ENCODE peak calls at places on chromosomes 16 and 17, in seven cellular contexts. One of them, this sample, is unnamed.

GRCh38 chr16:11356573-11357331 is 11.5 kb downstream of the RMI2 start:
- DNase-seq in mesenchymal stem cell: peak; percentile 74
- DNase-seq in IMR-90: peak; percentile 61
- DNase-seq in H9: peak; percentile 76
- DNase-seq in neuronal stem cell: peak; percentile 51
- DNase-seq in mesendoderm: peak; percentile 84
- DNase-seq in trophoblast cell: peak; percentile 52
- DNase-seq in this sample: peak; percentile 36

GRCh38 chr16:24504467-24505345 is 34.7 kb upstream of the RBBP6 start:
- DNase-seq in mesenchymal stem cell: peak; percentile 67
- DNase-seq in IMR-90: peak; percentile 50
- DNase-seq in H9: peak; percentile 79
- DNase-seq in neuronal stem cell: peak; percentile 71
- DNase-seq in mesendoderm: peak; percentile 82
- DNase-seq in trophoblast cell: peak; percentile 57
- DNase-seq in this sample: peak; percentile 72

GRCh38 chr16:88993006-88993787 is 16.2 kb upstream of the CBFA2T3 start:
- DNase-seq in mesenchymal stem cell: no peak
- DNase-seq in IMR-90: no peak
- DNase-seq in H9: peak; percentile 52
- DNase-seq in neuronal stem cell: no peak
- DNase-seq in mesendoderm: peak; percentile 10
- DNase-seq in trophoblast cell: no peak
- DNase-seq in this sample: no peak

GRCh38 chr17:2828396-2829038 is 32.3 kb downstream of the RAP1GAP2 start:
- DNase-seq in mesenchymal stem cell: peak; percentile 31
- DNase-seq in IMR-90: peak; percentile 19
- DNase-seq in H9: peak; percentile 96
- DNase-seq in neuronal stem cell: peak; percentile 71
- DNase-seq in mesendoderm: peak; percentile 91
- DNase-seq in trophoblast cell: peak; percentile 67
- DNase-seq in this sample: peak; percentile 81

GRCh38 chr17:2241823-2242222 is 61.8 kb downstream of the SMG6 start:
- DNase-seq in mesenchymal stem cell: peak; percentile 72
- DNase-seq in IMR-90: peak; percentile 83
- DNase-seq in H9: no peak
- DNase-seq in neuronal stem cell: no peak
- DNase-seq in mesendoderm: no peak
- DNase-seq in trophoblast cell: no peak
- DNase-seq in this sample: no peak

GRCh38 chr16:4928227-4928626 is 8.7 kb downstream of the PPL start:
- DNase-seq in mesenchymal stem cell: no peak
- DNase-seq in IMR-90: no peak
- DNase-seq in H9: no peak
- DNase-seq in neuronal stem cell: no peak
- DNase-seq in mesendoderm: no peak
- DNase-seq in trophoblast cell: no peak
- DNase-seq in this sample: no peak

GRCh38 chr17:16925461-16926060 is 46.4 kb downstream of the TNFRSF13B start:
- DNase-seq in mesenchymal stem cell: no peak
- DNase-seq in IMR-90: no peak
- DNase-seq in H9: no peak
- DNase-seq in neuronal stem cell: no peak
- DNase-seq in mesendoderm: no peak
- DNase-seq in trophoblast cell: no peak
- DNase-seq in this sample: no peak

GRCh38 chr17:22692066-22692800 is 999.9 kb downstream of the KCNJ18 start:
- DNase-seq in mesenchymal stem cell: no peak
- DNase-seq in IMR-90: no peak
- DNase-seq in H9: no peak
- DNase-seq in neuronal stem cell: no peak
- DNase-seq in mesendoderm: no peak
- DNase-seq in trophoblast cell: no peak
- DNase-seq in this sample: no peak

GRCh38 chr16:69182730-69183416 is 4.1 kb upstream of the SNTB2 start:
- DNase-seq in mesenchymal stem cell: no peak
- DNase-seq in IMR-90: no peak
- DNase-seq in H9: no peak
- DNase-seq in neuronal stem cell: no peak
- DNase-seq in mesendoderm: no peak
- DNase-seq in trophoblast cell: no peak
- DNase-seq in this sample: no peak

DNA sequence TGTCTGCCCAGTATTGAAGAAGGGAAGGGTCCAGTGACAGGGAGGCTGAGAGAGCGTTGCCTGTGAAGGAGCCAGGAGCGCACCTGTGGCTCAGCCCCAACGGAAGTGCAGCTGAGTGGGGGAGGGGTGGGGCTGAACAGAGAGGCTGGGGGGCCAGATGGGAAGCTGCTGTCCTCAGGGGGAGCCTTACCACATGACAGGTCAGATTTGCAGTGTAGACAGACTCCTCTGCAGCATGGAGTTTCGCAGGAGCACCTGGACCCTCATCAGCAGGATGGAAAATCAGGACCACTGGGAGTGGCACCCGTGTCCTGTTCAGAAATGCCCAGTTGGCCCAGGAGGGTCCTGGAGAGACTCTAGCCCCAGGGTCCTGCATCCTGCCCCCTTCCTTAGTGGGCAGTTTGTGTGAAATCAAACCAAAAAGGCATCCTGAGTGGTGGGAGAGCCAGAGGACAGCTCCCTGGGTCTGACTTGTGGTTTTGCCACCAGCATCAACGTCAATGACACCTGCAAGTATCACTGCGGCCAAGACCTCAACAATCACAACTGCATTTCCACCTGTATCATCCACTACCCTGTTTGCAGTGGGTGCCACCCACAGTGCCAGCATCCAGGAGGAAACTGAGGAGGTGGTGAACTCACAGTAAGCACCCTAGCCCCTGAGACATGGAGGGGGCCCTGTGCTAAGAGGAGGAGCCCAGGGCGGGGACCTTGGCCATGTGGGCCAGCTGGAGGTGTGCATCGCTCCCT is 7.8 kb downstream of the CD300A start:
- DNase-seq in mesenchymal stem cell: no peak
- DNase-seq in IMR-90: no peak
- DNase-seq in H9: no peak
- DNase-seq in neuronal stem cell: no peak
- DNase-seq in mesendoderm: no peak
- DNase-seq in trophoblast cell: no peak
- DNase-seq in this sample: no peak
- H3K23ac ChIP-seq in mesenchymal stem cell: no peak overlapping the region
- H3K23ac ChIP-seq in IMR-90: no peak overlapping the region
- H3K23ac ChIP-seq in H9: no peak overlapping the region
- H3K23ac ChIP-seq in neuronal stem cell: no peak overlapping the region
- H3K23ac ChIP-seq in mesendoderm: no peak overlapping the region
- H3K23ac ChIP-seq in trophoblast cell: no peak overlapping the region
- H3K23ac ChIP-seq in this sample: no peak overlapping the region

GRCh38 chr17:32240745-32241144 is 24.9 kb upstream of the RHBDL3 start:
- DNase-seq in mesenchymal stem cell: peak; percentile 13
- DNase-seq in IMR-90: no peak
- DNase-seq in H9: peak; percentile 65
- DNase-seq in neuronal stem cell: no peak
- DNase-seq in mesendoderm: peak; percentile 62
- DNase-seq in trophoblast cell: no peak
- DNase-seq in this sample: no peak

GRCh38 chr17:32239457-32239856 is 26.2 kb upstream of the RHBDL3 start:
- DNase-seq in mesenchymal stem cell: no peak
- DNase-seq in IMR-90: no peak
- DNase-seq in H9: no peak
- DNase-seq in neuronal stem cell: no peak
- DNase-seq in mesendoderm: no peak
- DNase-seq in trophoblast cell: no peak
- DNase-seq in this sample: no peak

GRCh38 chr17:32243712-32244111 is 21.9 kb upstream of the RHBDL3 start:
- DNase-seq in mesenchymal stem cell: no peak
- DNase-seq in IMR-90: no peak
- DNase-seq in H9: no peak
- DNase-seq in neuronal stem cell: no peak
- DNase-seq in mesendoderm: no peak
- DNase-seq in trophoblast cell: no peak
- DNase-seq in this sample: no peak

DNA sequence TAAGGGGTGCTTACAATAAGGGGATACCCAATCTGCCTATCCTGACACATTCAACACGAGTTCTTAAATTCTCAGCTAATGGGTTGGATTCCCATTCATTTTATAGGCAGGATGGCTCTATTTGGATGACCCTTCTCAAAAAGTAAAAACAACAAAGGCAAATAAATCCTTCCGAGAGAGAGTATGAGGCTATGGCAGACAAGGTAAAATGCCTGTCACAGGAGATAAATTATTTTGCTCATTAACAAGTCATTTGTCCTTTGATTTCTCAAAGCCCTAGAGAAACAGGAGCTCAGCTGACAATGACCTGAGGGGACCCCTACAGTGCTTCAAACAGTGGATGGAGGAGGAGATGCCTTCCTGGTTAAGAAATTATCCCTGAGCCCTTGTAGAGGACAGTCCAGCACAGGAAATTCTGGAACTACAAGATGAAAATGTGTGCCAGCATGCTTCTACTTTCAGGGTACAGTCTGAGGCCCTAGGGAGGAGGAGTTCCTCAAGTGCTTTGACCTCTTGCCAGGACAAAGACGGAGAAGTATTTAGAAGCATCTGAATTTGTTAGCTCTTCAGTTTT is 24.0 kb upstream of the RHBDL3 start:
- DNase-seq in mesenchymal stem cell: no peak
- DNase-seq in IMR-90: no peak
- DNase-seq in H9: no peak
- DNase-seq in neuronal stem cell: no peak
- DNase-seq in mesendoderm: peak; percentile 43
- DNase-seq in trophoblast cell: no peak
- DNase-seq in this sample: no peak
- H3K23ac ChIP-seq in mesenchymal stem cell: no peak overlapping the region
- H3K23ac ChIP-seq in IMR-90: no peak overlapping the region
- H3K23ac ChIP-seq in H9: no peak overlapping the region
- H3K23ac ChIP-seq in neuronal stem cell: no peak overlapping the region
- H3K23ac ChIP-seq in mesendoderm: no peak overlapping the region
- H3K23ac ChIP-seq in trophoblast cell: no peak overlapping the region
- H3K23ac ChIP-seq in this sample: no peak overlapping the region

DNA sequence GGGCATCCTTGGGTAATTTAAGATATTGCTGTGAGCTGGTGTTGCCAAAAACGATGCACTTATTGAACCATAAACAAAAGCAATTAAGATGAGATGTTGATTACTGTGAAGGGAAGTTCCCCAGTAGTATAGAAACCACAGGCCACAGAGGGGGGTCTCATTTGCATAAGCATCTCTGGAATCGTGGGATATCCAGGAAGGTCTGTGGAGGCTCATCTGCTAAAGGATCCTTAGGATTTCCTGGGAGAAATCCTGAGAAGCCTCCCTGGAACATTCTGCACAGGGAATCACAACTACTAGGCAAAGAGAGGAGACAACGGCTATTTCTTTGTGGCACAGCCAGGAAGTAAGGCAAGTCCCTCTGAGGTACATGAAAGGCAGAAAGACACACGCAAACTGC is 591.5 kb upstream of the CDH11 start:
- DNase-seq in mesenchymal stem cell: no peak
- DNase-seq in IMR-90: no peak
- DNase-seq in H9: no peak
- DNase-seq in neuronal stem cell: no peak
- DNase-seq in mesendoderm: peak; percentile 84
- DNase-seq in trophoblast cell: no peak
- DNase-seq in this sample: no peak
- H3K23ac ChIP-seq in mesenchymal stem cell: no peak overlapping the region
- H3K23ac ChIP-seq in IMR-90: no peak overlapping the region
- H3K23ac ChIP-seq in H9: no peak overlapping the region
- H3K23ac ChIP-seq in neuronal stem cell: no peak overlapping the region
- H3K23ac ChIP-seq in mesendoderm: no peak overlapping the region
- H3K23ac ChIP-seq in trophoblast cell: no peak overlapping the region
- H3K23ac ChIP-seq in this sample: no peak overlapping the region

GRCh38 chr16:70687671-70688265 is 1.9 kb upstream of the MTSS2 start:
- DNase-seq in mesenchymal stem cell: no peak
- DNase-seq in IMR-90: no peak
- DNase-seq in H9: no peak
- DNase-seq in neuronal stem cell: no peak
- DNase-seq in mesendoderm: no peak
- DNase-seq in trophoblast cell: no peak
- DNase-seq in this sample: no peak
- H3K23ac ChIP-seq in mesenchymal stem cell: peak overlapping the region; percentile 10
- H3K23ac ChIP-seq in IMR-90: peak overlapping the region; percentile 89
- H3K23ac ChIP-seq in H9: no peak overlapping the region
- H3K23ac ChIP-seq in neuronal stem cell: peak overlapping the region; percentile 52
- H3K23ac ChIP-seq in mesendoderm: no peak overlapping the region
- H3K23ac ChIP-seq in trophoblast cell: no peak overlapping the region
- H3K23ac ChIP-seq in this sample: no peak overlapping the region

GRCh38 chr17:76540381-76541300 is 797 bp downstream of the PRCD start:
- DNase-seq in mesenchymal stem cell: peak; percentile 98
- DNase-seq in IMR-90: peak; percentile 94
- DNase-seq in H9: peak; percentile 100
- DNase-seq in neuronal stem cell: peak; percentile 87
- DNase-seq in mesendoderm: peak; percentile 99
- DNase-seq in trophoblast cell: peak; percentile 87
- DNase-seq in this sample: peak; percentile 92
- H3K23ac ChIP-seq in mesenchymal stem cell: peak overlapping the region; percentile 57
- H3K23ac ChIP-seq in IMR-90: peak overlapping the region; percentile 81
- H3K23ac ChIP-seq in H9: no peak overlapping the region
- H3K23ac ChIP-seq in neuronal stem cell: peak overlapping the region; percentile 81
- H3K23ac ChIP-seq in mesendoderm: no peak overlapping the region
- H3K23ac ChIP-seq in trophoblast cell: no peak overlapping the region
- H3K23ac ChIP-seq in this sample: no peak overlapping the region

GRCh38 chr16:71242601-71243000 is 12.1 kb upstream of the HYDIN start:
- DNase-seq in mesenchymal stem cell: no peak
- DNase-seq in IMR-90: no peak
- DNase-seq in H9: no peak
- DNase-seq in neuronal stem cell: no peak
- DNase-seq in mesendoderm: no peak
- DNase-seq in trophoblast cell: no peak
- DNase-seq in this sample: no peak
- H3K23ac ChIP-seq in mesenchymal stem cell: no peak overlapping the region
- H3K23ac ChIP-seq in IMR-90: no peak overlapping the region
- H3K23ac ChIP-seq in H9: no peak overlapping the region
- H3K23ac ChIP-seq in neuronal stem cell: no peak overlapping the region
- H3K23ac ChIP-seq in mesendoderm: no peak overlapping the region
- H3K23ac ChIP-seq in trophoblast cell: no peak overlapping the region
- H3K23ac ChIP-seq in this sample: no peak overlapping the region

DNA sequence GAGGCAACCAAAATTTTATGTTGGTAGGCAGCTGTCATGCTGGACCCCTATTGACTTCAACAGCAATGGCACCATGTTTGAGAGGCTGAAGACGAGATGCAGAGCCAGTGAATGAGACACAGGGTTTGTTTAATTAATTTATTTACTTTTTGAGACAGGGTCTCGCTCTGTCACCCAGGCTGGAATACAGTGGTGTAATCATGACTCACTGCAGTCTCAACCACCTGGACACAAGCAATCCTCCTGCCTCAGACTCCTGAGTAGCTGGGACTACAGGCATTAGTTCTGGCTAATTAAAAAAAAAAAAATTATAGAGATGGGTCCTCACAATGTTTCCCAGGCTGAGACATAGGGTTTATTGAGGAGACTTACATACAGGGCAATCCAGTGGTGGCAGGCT is 36.2 kb upstream of the PPM1D start:
- DNase-seq in mesenchymal stem cell: no peak
- DNase-seq in IMR-90: no peak
- DNase-seq in H9: no peak
- DNase-seq in neuronal stem cell: no peak
- DNase-seq in mesendoderm: no peak
- DNase-seq in trophoblast cell: no peak
- DNase-seq in this sample: no peak
- H3K23ac ChIP-seq in mesenchymal stem cell: no peak overlapping the region
- H3K23ac ChIP-seq in IMR-90: no peak overlapping the region
- H3K23ac ChIP-seq in H9: no peak overlapping the region
- H3K23ac ChIP-seq in neuronal stem cell: no peak overlapping the region
- H3K23ac ChIP-seq in mesendoderm: no peak overlapping the region
- H3K23ac ChIP-seq in trophoblast cell: no peak overlapping the region
- H3K23ac ChIP-seq in this sample: no peak overlapping the region

This sample was measured in H1.